ENCODE peak calls at places on chromosomes 4 and X, in eight cellular contexts. One of them, this sample, is unnamed.

GRCh38 chr4:41339812-41340809 is 83.4 kb downstream of the UCHL1 start:
- DNase-seq in stimulated activated CD4-positive, alpha-beta T cell treated with anti-CD3 and anti-CD28 coated beads, Interleukin-12 subunit alpha, Interleukin-12 subunit beta, amount 100 ng/mL, for 24 hours: no peak
- DNase-seq in prostate gland: no peak
- DNase-seq in neural crest cell: peak
- DNase-seq in stimulated activated CD8-positive, alpha-beta memory T cell treated with anti-CD3 and anti-CD28 coated beads, Interleukin-15, amount 100 ng/mL, for 24 hours: no peak
- DNase-seq in NCI-H1105: no peak
- DNase-seq in anterior cingulate cortex: peak
- DNase-seq in NCI-H1436 treated with DMSO at 0.1 percent for 48 hours: no peak
- DNase-seq in this sample: no peak

GRCh38 chrX:37468111-37468739 is 103.2 kb upstream of the LANCL3 start:
- DNase-seq in stimulated activated CD8-positive, alpha-beta memory T cell treated with anti-CD3 and anti-CD28 coated beads, Interleukin-15, amount 100 ng/mL, for 24 hours: no peak
- DNase-seq in stimulated activated CD4-positive, alpha-beta T cell treated with anti-CD3 and anti-CD28 coated beads, Interleukin-12 subunit alpha, Interleukin-12 subunit beta, amount 100 ng/mL, for 24 hours: no peak
- DNase-seq in NCI-H1105: no peak
- DNase-seq in prostate gland: no peak
- DNase-seq in NCI-H1436 treated with DMSO at 0.1 percent for 48 hours: no peak
- DNase-seq in anterior cingulate cortex: no peak
- DNase-seq in neural crest cell: no peak
- DNase-seq in this sample: no peak

GRCh38 chr4:130568746-130569145 is 1472.8 kb downstream of the C4orf33 start:
- DNase-seq in neural crest cell: no peak
- DNase-seq in NCI-H1105: no peak
- DNase-seq in stimulated activated CD8-positive, alpha-beta memory T cell treated with anti-CD3 and anti-CD28 coated beads, Interleukin-15, amount 100 ng/mL, for 24 hours: no peak
- DNase-seq in anterior cingulate cortex: no peak
- DNase-seq in stimulated activated CD4-positive, alpha-beta T cell treated with anti-CD3 and anti-CD28 coated beads, Interleukin-12 subunit alpha, Interleukin-12 subunit beta, amount 100 ng/mL, for 24 hours: no peak
- DNase-seq in prostate gland: no peak
- DNase-seq in NCI-H1436 treated with DMSO at 0.1 percent for 48 hours: no peak
- DNase-seq in this sample: no peak

GRCh38 chr4:101345271-101345595 is 2.1 kb downstream of the PPP3CA start:
- DNase-seq in NCI-H1436 treated with DMSO at 0.1 percent for 48 hours: no peak
- DNase-seq in neural crest cell: no peak
- DNase-seq in stimulated activated CD8-positive, alpha-beta memory T cell treated with anti-CD3 and anti-CD28 coated beads, Interleukin-15, amount 100 ng/mL, for 24 hours: no peak
- DNase-seq in NCI-H1105: no peak
- DNase-seq in prostate gland: peak
- DNase-seq in stimulated activated CD4-positive, alpha-beta T cell treated with anti-CD3 and anti-CD28 coated beads, Interleukin-12 subunit alpha, Interleukin-12 subunit beta, amount 100 ng/mL, for 24 hours: no peak
- DNase-seq in anterior cingulate cortex: no peak
- DNase-seq in this sample: no peak

GRCh38 chrX:150841466-150842197 is 56.8 kb downstream of the CD99L2 start:
- DNase-seq in NCI-H1105: no peak
- DNase-seq in neural crest cell: no peak
- DNase-seq in stimulated activated CD8-positive, alpha-beta memory T cell treated with anti-CD3 and anti-CD28 coated beads, Interleukin-15, amount 100 ng/mL, for 24 hours: no peak
- DNase-seq in stimulated activated CD4-positive, alpha-beta T cell treated with anti-CD3 and anti-CD28 coated beads, Interleukin-12 subunit alpha, Interleukin-12 subunit beta, amount 100 ng/mL, for 24 hours: no peak
- DNase-seq in anterior cingulate cortex: no peak
- DNase-seq in prostate gland: no peak
- DNase-seq in NCI-H1436 treated with DMSO at 0.1 percent for 48 hours: no peak
- DNase-seq in this sample: no peak

GRCh38 chr4:74018771-74019170 is 19.7 kb downstream of the CXCL3 start:
- DNase-seq in anterior cingulate cortex: no peak
- DNase-seq in neural crest cell: no peak
- DNase-seq in stimulated activated CD8-positive, alpha-beta memory T cell treated with anti-CD3 and anti-CD28 coated beads, Interleukin-15, amount 100 ng/mL, for 24 hours: no peak
- DNase-seq in prostate gland: no peak
- DNase-seq in NCI-H1105: no peak
- DNase-seq in NCI-H1436 treated with DMSO at 0.1 percent for 48 hours: no peak
- DNase-seq in stimulated activated CD4-positive, alpha-beta T cell treated with anti-CD3 and anti-CD28 coated beads, Interleukin-12 subunit alpha, Interleukin-12 subunit beta, amount 100 ng/mL, for 24 hours: no peak
- DNase-seq in this sample: no peak

GRCh38 chr4:172726001-172726423 is 442.6 kb upstream of the GALNT7 start:
- DNase-seq in NCI-H1436 treated with DMSO at 0.1 percent for 48 hours: no peak
- DNase-seq in NCI-H1105: no peak
- DNase-seq in prostate gland: no peak
- DNase-seq in anterior cingulate cortex: no peak
- DNase-seq in stimulated activated CD4-positive, alpha-beta T cell treated with anti-CD3 and anti-CD28 coated beads, Interleukin-12 subunit alpha, Interleukin-12 subunit beta, amount 100 ng/mL, for 24 hours: no peak
- DNase-seq in neural crest cell: no peak
- DNase-seq in stimulated activated CD8-positive, alpha-beta memory T cell treated with anti-CD3 and anti-CD28 coated beads, Interleukin-15, amount 100 ng/mL, for 24 hours: no peak
- DNase-seq in this sample: no peak

GRCh38 chr4:42282081-42282901 is 115.0 kb upstream of the SHISA3 start:
- DNase-seq in NCI-H1436 treated with DMSO at 0.1 percent for 48 hours: no peak
- DNase-seq in prostate gland: peak
- DNase-seq in anterior cingulate cortex: peak
- DNase-seq in neural crest cell: peak
- DNase-seq in NCI-H1105: peak
- DNase-seq in stimulated activated CD4-positive, alpha-beta T cell treated with anti-CD3 and anti-CD28 coated beads, Interleukin-12 subunit alpha, Interleukin-12 subunit beta, amount 100 ng/mL, for 24 hours: no peak
- DNase-seq in stimulated activated CD8-positive, alpha-beta memory T cell treated with anti-CD3 and anti-CD28 coated beads, Interleukin-15, amount 100 ng/mL, for 24 hours: no peak
- DNase-seq in this sample: no peak

GRCh38 chr4:170805352-170805751 is 715.6 kb upstream of the AADAT start:
- DNase-seq in prostate gland: no peak
- DNase-seq in stimulated activated CD4-positive, alpha-beta T cell treated with anti-CD3 and anti-CD28 coated beads, Interleukin-12 subunit alpha, Interleukin-12 subunit beta, amount 100 ng/mL, for 24 hours: no peak
- DNase-seq in neural crest cell: no peak
- DNase-seq in anterior cingulate cortex: no peak
- DNase-seq in NCI-H1436 treated with DMSO at 0.1 percent for 48 hours: no peak
- DNase-seq in stimulated activated CD8-positive, alpha-beta memory T cell treated with anti-CD3 and anti-CD28 coated beads, Interleukin-15, amount 100 ng/mL, for 24 hours: no peak
- DNase-seq in NCI-H1105: no peak
- DNase-seq in this sample: no peak

GRCh38 chr4:2296621-2297601 is 35.0 kb upstream of the MXD4 start:
- DNase-seq in anterior cingulate cortex: no peak
- DNase-seq in NCI-H1105: no peak
- DNase-seq in stimulated activated CD8-positive, alpha-beta memory T cell treated with anti-CD3 and anti-CD28 coated beads, Interleukin-15, amount 100 ng/mL, for 24 hours: no peak
- DNase-seq in NCI-H1436 treated with DMSO at 0.1 percent for 48 hours: no peak
- DNase-seq in neural crest cell: no peak
- DNase-seq in stimulated activated CD4-positive, alpha-beta T cell treated with anti-CD3 and anti-CD28 coated beads, Interleukin-12 subunit alpha, Interleukin-12 subunit beta, amount 100 ng/mL, for 24 hours: no peak
- DNase-seq in prostate gland: no peak
- DNase-seq in this sample: no peak

GRCh38 chr4:159977907-159978617 is 875.2 kb downstream of the RAPGEF2 start:
- DNase-seq in stimulated activated CD8-positive, alpha-beta memory T cell treated with anti-CD3 and anti-CD28 coated beads, Interleukin-15, amount 100 ng/mL, for 24 hours: no peak
- DNase-seq in prostate gland: no peak
- DNase-seq in NCI-H1105: no peak
- DNase-seq in NCI-H1436 treated with DMSO at 0.1 percent for 48 hours: no peak
- DNase-seq in anterior cingulate cortex: no peak
- DNase-seq in stimulated activated CD4-positive, alpha-beta T cell treated with anti-CD3 and anti-CD28 coated beads, Interleukin-12 subunit alpha, Interleukin-12 subunit beta, amount 100 ng/mL, for 24 hours: no peak
- DNase-seq in neural crest cell: no peak
- DNase-seq in this sample: no peak

GRCh38 chrX:46325312-46325877 is 219.8 kb downstream of the ZNF674 start:
- DNase-seq in neural crest cell: no peak
- DNase-seq in prostate gland: no peak
- DNase-seq in anterior cingulate cortex: no peak
- DNase-seq in NCI-H1436 treated with DMSO at 0.1 percent for 48 hours: no peak
- DNase-seq in NCI-H1105: no peak
- DNase-seq in stimulated activated CD4-positive, alpha-beta T cell treated with anti-CD3 and anti-CD28 coated beads, Interleukin-12 subunit alpha, Interleukin-12 subunit beta, amount 100 ng/mL, for 24 hours: peak
- DNase-seq in stimulated activated CD8-positive, alpha-beta memory T cell treated with anti-CD3 and anti-CD28 coated beads, Interleukin-15, amount 100 ng/mL, for 24 hours: peak
- DNase-seq in this sample: no peak

GRCh38 chr4:122117743-122118142 is 34.4 kb upstream of the BLTP1 start:
- DNase-seq in stimulated activated CD4-positive, alpha-beta T cell treated with anti-CD3 and anti-CD28 coated beads, Interleukin-12 subunit alpha, Interleukin-12 subunit beta, amount 100 ng/mL, for 24 hours: no peak
- DNase-seq in stimulated activated CD8-positive, alpha-beta memory T cell treated with anti-CD3 and anti-CD28 coated beads, Interleukin-15, amount 100 ng/mL, for 24 hours: no peak
- DNase-seq in anterior cingulate cortex: no peak
- DNase-seq in prostate gland: no peak
- DNase-seq in neural crest cell: no peak
- DNase-seq in NCI-H1105: no peak
- DNase-seq in NCI-H1436 treated with DMSO at 0.1 percent for 48 hours: no peak
- DNase-seq in this sample: no peak

GRCh38 chr4:114606240-114606639 is 7.6 kb downstream of the UGT8 start:
- DNase-seq in stimulated activated CD8-positive, alpha-beta memory T cell treated with anti-CD3 and anti-CD28 coated beads, Interleukin-15, amount 100 ng/mL, for 24 hours: no peak
- DNase-seq in NCI-H1105: peak
- DNase-seq in neural crest cell: no peak
- DNase-seq in stimulated activated CD4-positive, alpha-beta T cell treated with anti-CD3 and anti-CD28 coated beads, Interleukin-12 subunit alpha, Interleukin-12 subunit beta, amount 100 ng/mL, for 24 hours: no peak
- DNase-seq in anterior cingulate cortex: no peak
- DNase-seq in NCI-H1436 treated with DMSO at 0.1 percent for 48 hours: no peak
- DNase-seq in prostate gland: no peak
- DNase-seq in this sample: peak

GRCh38 chr4:77263247-77263646 is 106.2 kb downstream of the CCNG2 start:
- DNase-seq in anterior cingulate cortex: no peak
- DNase-seq in stimulated activated CD8-positive, alpha-beta memory T cell treated with anti-CD3 and anti-CD28 coated beads, Interleukin-15, amount 100 ng/mL, for 24 hours: no peak
- DNase-seq in prostate gland: no peak
- DNase-seq in NCI-H1105: no peak
- DNase-seq in NCI-H1436 treated with DMSO at 0.1 percent for 48 hours: no peak
- DNase-seq in stimulated activated CD4-positive, alpha-beta T cell treated with anti-CD3 and anti-CD28 coated beads, Interleukin-12 subunit alpha, Interleukin-12 subunit beta, amount 100 ng/mL, for 24 hours: no peak
- DNase-seq in neural crest cell: no peak
- DNase-seq in this sample: no peak

GRCh38 chr4:57575465-57575864 is 465.3 kb upstream of the IGFBP7 start:
- DNase-seq in prostate gland: no peak
- DNase-seq in NCI-H1105: no peak
- DNase-seq in neural crest cell: no peak
- DNase-seq in NCI-H1436 treated with DMSO at 0.1 percent for 48 hours: no peak
- DNase-seq in stimulated activated CD8-positive, alpha-beta memory T cell treated with anti-CD3 and anti-CD28 coated beads, Interleukin-15, amount 100 ng/mL, for 24 hours: no peak
- DNase-seq in anterior cingulate cortex: no peak
- DNase-seq in stimulated activated CD4-positive, alpha-beta T cell treated with anti-CD3 and anti-CD28 coated beads, Interleukin-12 subunit alpha, Interleukin-12 subunit beta, amount 100 ng/mL, for 24 hours: no peak
- DNase-seq in this sample: no peak

GRCh38 chr4:173415092-173415491 is 16.2 kb upstream of the SCRG1 start:
- DNase-seq in neural crest cell: no peak
- DNase-seq in stimulated activated CD4-positive, alpha-beta T cell treated with anti-CD3 and anti-CD28 coated beads, Interleukin-12 subunit alpha, Interleukin-12 subunit beta, amount 100 ng/mL, for 24 hours: no peak
- DNase-seq in anterior cingulate cortex: no peak
- DNase-seq in stimulated activated CD8-positive, alpha-beta memory T cell treated with anti-CD3 and anti-CD28 coated beads, Interleukin-15, amount 100 ng/mL, for 24 hours: no peak
- DNase-seq in NCI-H1105: no peak
- DNase-seq in NCI-H1436 treated with DMSO at 0.1 percent for 48 hours: no peak
- DNase-seq in prostate gland: no peak
- DNase-seq in this sample: no peak

GRCh38 chrX:155747520-155747919 is 133.6 kb upstream of the VAMP7 start:
- DNase-seq in anterior cingulate cortex: no peak
- DNase-seq in stimulated activated CD8-positive, alpha-beta memory T cell treated with anti-CD3 and anti-CD28 coated beads, Interleukin-15, amount 100 ng/mL, for 24 hours: no peak
- DNase-seq in neural crest cell: no peak
- DNase-seq in NCI-H1436 treated with DMSO at 0.1 percent for 48 hours: peak
- DNase-seq in NCI-H1105: peak
- DNase-seq in prostate gland: no peak
- DNase-seq in stimulated activated CD4-positive, alpha-beta T cell treated with anti-CD3 and anti-CD28 coated beads, Interleukin-12 subunit alpha, Interleukin-12 subunit beta, amount 100 ng/mL, for 24 hours: no peak
- DNase-seq in this sample: no peak

GRCh38 chr4:25457053-25457715 is 80.1 kb downstream of the ANAPC4 start:
- DNase-seq in NCI-H1105: no peak
- DNase-seq in stimulated activated CD8-positive, alpha-beta memory T cell treated with anti-CD3 and anti-CD28 coated beads, Interleukin-15, amount 100 ng/mL, for 24 hours: no peak
- DNase-seq in prostate gland: no peak
- DNase-seq in neural crest cell: no peak
- DNase-seq in anterior cingulate cortex: no peak
- DNase-seq in stimulated activated CD4-positive, alpha-beta T cell treated with anti-CD3 and anti-CD28 coated beads, Interleukin-12 subunit alpha, Interleukin-12 subunit beta, amount 100 ng/mL, for 24 hours: no peak
- DNase-seq in NCI-H1436 treated with DMSO at 0.1 percent for 48 hours: no peak
- DNase-seq in this sample: no peak

GRCh38 chr4:18980516-18981233 is 959.1 kb upstream of the LCORL start:
- DNase-seq in NCI-H1436 treated with DMSO at 0.1 percent for 48 hours: no peak
- DNase-seq in neural crest cell: no peak
- DNase-seq in stimulated activated CD4-positive, alpha-beta T cell treated with anti-CD3 and anti-CD28 coated beads, Interleukin-12 subunit alpha, Interleukin-12 subunit beta, amount 100 ng/mL, for 24 hours: no peak
- DNase-seq in prostate gland: no peak
- DNase-seq in stimulated activated CD8-positive, alpha-beta memory T cell treated with anti-CD3 and anti-CD28 coated beads, Interleukin-15, amount 100 ng/mL, for 24 hours: no peak
- DNase-seq in anterior cingulate cortex: no peak
- DNase-seq in NCI-H1105: no peak
- DNase-seq in this sample: no peak

GRCh38 chrX:40273356-40274050 is 175.7 kb upstream of the BCOR start:
- DNase-seq in stimulated activated CD4-positive, alpha-beta T cell treated with anti-CD3 and anti-CD28 coated beads, Interleukin-12 subunit alpha, Interleukin-12 subunit beta, amount 100 ng/mL, for 24 hours: no peak
- DNase-seq in NCI-H1436 treated with DMSO at 0.1 percent for 48 hours: no peak
- DNase-seq in anterior cingulate cortex: peak
- DNase-seq in prostate gland: no peak
- DNase-seq in stimulated activated CD8-positive, alpha-beta memory T cell treated with anti-CD3 and anti-CD28 coated beads, Interleukin-15, amount 100 ng/mL, for 24 hours: no peak
- DNase-seq in NCI-H1105: no peak
- DNase-seq in neural crest cell: no peak
- DNase-seq in this sample: no peak

GRCh38 chrX:9767375-9767774 is 1.7 kb upstream of the GPR143 start:
- DNase-seq in NCI-H1105: no peak
- DNase-seq in anterior cingulate cortex: no peak
- DNase-seq in NCI-H1436 treated with DMSO at 0.1 percent for 48 hours: peak
- DNase-seq in neural crest cell: no peak
- DNase-seq in stimulated activated CD4-positive, alpha-beta T cell treated with anti-CD3 and anti-CD28 coated beads, Interleukin-12 subunit alpha, Interleukin-12 subunit beta, amount 100 ng/mL, for 24 hours: no peak
- DNase-seq in stimulated activated CD8-positive, alpha-beta memory T cell treated with anti-CD3 and anti-CD28 coated beads, Interleukin-15, amount 100 ng/mL, for 24 hours: no peak
- DNase-seq in prostate gland: no peak
- DNase-seq in this sample: no peak

GRCh38 chrX:11591712-11592351 is 73.9 kb downstream of the ARHGAP6 start:
- DNase-seq in NCI-H1105: no peak
- DNase-seq in prostate gland: no peak
- DNase-seq in neural crest cell: no peak
- DNase-seq in NCI-H1436 treated with DMSO at 0.1 percent for 48 hours: no peak
- DNase-seq in stimulated activated CD4-positive, alpha-beta T cell treated with anti-CD3 and anti-CD28 coated beads, Interleukin-12 subunit alpha, Interleukin-12 subunit beta, amount 100 ng/mL, for 24 hours: no peak
- DNase-seq in stimulated activated CD8-positive, alpha-beta memory T cell treated with anti-CD3 and anti-CD28 coated beads, Interleukin-15, amount 100 ng/mL, for 24 hours: no peak
- DNase-seq in anterior cingulate cortex: no peak
- DNase-seq in this sample: no peak

GRCh38 chrX:54808109-54808604 is 612 bp downstream of the MAGED2 start:
- DNase-seq in stimulated activated CD8-positive, alpha-beta memory T cell treated with anti-CD3 and anti-CD28 coated beads, Interleukin-15, amount 100 ng/mL, for 24 hours: peak
- DNase-seq in stimulated activated CD4-positive, alpha-beta T cell treated with anti-CD3 and anti-CD28 coated beads, Interleukin-12 subunit alpha, Interleukin-12 subunit beta, amount 100 ng/mL, for 24 hours: peak
- DNase-seq in prostate gland: peak
- DNase-seq in anterior cingulate cortex: peak
- DNase-seq in NCI-H1105: peak
- DNase-seq in NCI-H1436 treated with DMSO at 0.1 percent for 48 hours: peak
- DNase-seq in neural crest cell: peak
- DNase-seq in this sample: no peak

GRCh38 chrX:139224953-139225665 is 305.4 kb upstream of the F9 start:
- DNase-seq in stimulated activated CD4-positive, alpha-beta T cell treated with anti-CD3 and anti-CD28 coated beads, Interleukin-12 subunit alpha, Interleukin-12 subunit beta, amount 100 ng/mL, for 24 hours: no peak
- DNase-seq in neural crest cell: no peak
- DNase-seq in stimulated activated CD8-positive, alpha-beta memory T cell treated with anti-CD3 and anti-CD28 coated beads, Interleukin-15, amount 100 ng/mL, for 24 hours: no peak
- DNase-seq in NCI-H1105: no peak
- DNase-seq in anterior cingulate cortex: no peak
- DNase-seq in prostate gland: no peak
- DNase-seq in NCI-H1436 treated with DMSO at 0.1 percent for 48 hours: no peak
- DNase-seq in this sample: no peak

GRCh38 chr4:107719211-107719926 is 665 bp downstream of the PAPSS1 start:
- DNase-seq in neural crest cell: no peak
- DNase-seq in prostate gland: peak
- DNase-seq in NCI-H1436 treated with DMSO at 0.1 percent for 48 hours: no peak
- DNase-seq in NCI-H1105: no peak
- DNase-seq in anterior cingulate cortex: no peak
- DNase-seq in stimulated activated CD4-positive, alpha-beta T cell treated with anti-CD3 and anti-CD28 coated beads, Interleukin-12 subunit alpha, Interleukin-12 subunit beta, amount 100 ng/mL, for 24 hours: peak
- DNase-seq in stimulated activated CD8-positive, alpha-beta memory T cell treated with anti-CD3 and anti-CD28 coated beads, Interleukin-15, amount 100 ng/mL, for 24 hours: no peak
- DNase-seq in this sample: no peak

GRCh38 chr4:57094482-57095223 is 15.5 kb downstream of the IGFBP7 start:
- DNase-seq in stimulated activated CD4-positive, alpha-beta T cell treated with anti-CD3 and anti-CD28 coated beads, Interleukin-12 subunit alpha, Interleukin-12 subunit beta, amount 100 ng/mL, for 24 hours: no peak
- DNase-seq in anterior cingulate cortex: no peak
- DNase-seq in prostate gland: no peak
- DNase-seq in NCI-H1436 treated with DMSO at 0.1 percent for 48 hours: no peak
- DNase-seq in neural crest cell: no peak
- DNase-seq in NCI-H1105: no peak
- DNase-seq in stimulated activated CD8-positive, alpha-beta memory T cell treated with anti-CD3 and anti-CD28 coated beads, Interleukin-15, amount 100 ng/mL, for 24 hours: no peak
- DNase-seq in this sample: no peak

GRCh38 chr4:146340798-146341197 is 126.5 kb downstream of the REELD1 start:
- DNase-seq in anterior cingulate cortex: no peak
- DNase-seq in stimulated activated CD4-positive, alpha-beta T cell treated with anti-CD3 and anti-CD28 coated beads, Interleukin-12 subunit alpha, Interleukin-12 subunit beta, amount 100 ng/mL, for 24 hours: no peak
- DNase-seq in NCI-H1105: no peak
- DNase-seq in neural crest cell: no peak
- DNase-seq in prostate gland: no peak
- DNase-seq in stimulated activated CD8-positive, alpha-beta memory T cell treated with anti-CD3 and anti-CD28 coated beads, Interleukin-15, amount 100 ng/mL, for 24 hours: no peak
- DNase-seq in NCI-H1436 treated with DMSO at 0.1 percent for 48 hours: no peak
- DNase-seq in this sample: no peak

GRCh38 chr4:31390849-31391248 is 670.7 kb downstream of the PCDH7 start:
- DNase-seq in prostate gland: no peak
- DNase-seq in anterior cingulate cortex: no peak
- DNase-seq in neural crest cell: no peak
- DNase-seq in NCI-H1436 treated with DMSO at 0.1 percent for 48 hours: no peak
- DNase-seq in stimulated activated CD8-positive, alpha-beta memory T cell treated with anti-CD3 and anti-CD28 coated beads, Interleukin-15, amount 100 ng/mL, for 24 hours: no peak
- DNase-seq in NCI-H1105: no peak
- DNase-seq in stimulated activated CD4-positive, alpha-beta T cell treated with anti-CD3 and anti-CD28 coated beads, Interleukin-12 subunit alpha, Interleukin-12 subunit beta, amount 100 ng/mL, for 24 hours: no peak
- DNase-seq in this sample: no peak

GRCh38 chr4:168070903-168071302 is 21.4 kb upstream of the ANXA10 start:
- DNase-seq in stimulated activated CD8-positive, alpha-beta memory T cell treated with anti-CD3 and anti-CD28 coated beads, Interleukin-15, amount 100 ng/mL, for 24 hours: no peak
- DNase-seq in stimulated activated CD4-positive, alpha-beta T cell treated with anti-CD3 and anti-CD28 coated beads, Interleukin-12 subunit alpha, Interleukin-12 subunit beta, amount 100 ng/mL, for 24 hours: no peak
- DNase-seq in prostate gland: no peak
- DNase-seq in neural crest cell: no peak
- DNase-seq in anterior cingulate cortex: no peak
- DNase-seq in NCI-H1436 treated with DMSO at 0.1 percent for 48 hours: no peak
- DNase-seq in NCI-H1105: no peak
- DNase-seq in this sample: no peak

GRCh38 chrX:24526616-24527015 is 61.5 kb downstream of the PDK3 start:
- DNase-seq in NCI-H1436 treated with DMSO at 0.1 percent for 48 hours: no peak
- DNase-seq in stimulated activated CD8-positive, alpha-beta memory T cell treated with anti-CD3 and anti-CD28 coated beads, Interleukin-15, amount 100 ng/mL, for 24 hours: no peak
- DNase-seq in anterior cingulate cortex: no peak
- DNase-seq in neural crest cell: no peak
- DNase-seq in NCI-H1105: no peak
- DNase-seq in prostate gland: no peak
- DNase-seq in stimulated activated CD4-positive, alpha-beta T cell treated with anti-CD3 and anti-CD28 coated beads, Interleukin-12 subunit alpha, Interleukin-12 subunit beta, amount 100 ng/mL, for 24 hours: no peak
- DNase-seq in this sample: no peak

GRCh38 chrX:110315541-110315940 is 2.3 kb downstream of the AMMECR1 start:
- DNase-seq in neural crest cell: no peak
- DNase-seq in NCI-H1105: no peak
- DNase-seq in NCI-H1436 treated with DMSO at 0.1 percent for 48 hours: no peak
- DNase-seq in stimulated activated CD8-positive, alpha-beta memory T cell treated with anti-CD3 and anti-CD28 coated beads, Interleukin-15, amount 100 ng/mL, for 24 hours: no peak
- DNase-seq in prostate gland: no peak
- DNase-seq in anterior cingulate cortex: no peak
- DNase-seq in stimulated activated CD4-positive, alpha-beta T cell treated with anti-CD3 and anti-CD28 coated beads, Interleukin-12 subunit alpha, Interleukin-12 subunit beta, amount 100 ng/mL, for 24 hours: no peak
- DNase-seq in this sample: no peak

GRCh38 chr4:121711263-121712000 is 14.7 kb upstream of the ANXA5 start:
- DNase-seq in anterior cingulate cortex: peak
- DNase-seq in NCI-H1436 treated with DMSO at 0.1 percent for 48 hours: no peak
- DNase-seq in neural crest cell: peak
- DNase-seq in stimulated activated CD4-positive, alpha-beta T cell treated with anti-CD3 and anti-CD28 coated beads, Interleukin-12 subunit alpha, Interleukin-12 subunit beta, amount 100 ng/mL, for 24 hours: peak
- DNase-seq in prostate gland: peak
- DNase-seq in stimulated activated CD8-positive, alpha-beta memory T cell treated with anti-CD3 and anti-CD28 coated beads, Interleukin-15, amount 100 ng/mL, for 24 hours: no peak
- DNase-seq in NCI-H1105: no peak
- DNase-seq in this sample: peak

GRCh38 chr4:4430492-4431195 is 43.7 kb downstream of the NSG1 start:
- DNase-seq in prostate gland: peak
- DNase-seq in anterior cingulate cortex: no peak
- DNase-seq in stimulated activated CD8-positive, alpha-beta memory T cell treated with anti-CD3 and anti-CD28 coated beads, Interleukin-15, amount 100 ng/mL, for 24 hours: no peak
- DNase-seq in neural crest cell: peak
- DNase-seq in NCI-H1105: peak
- DNase-seq in stimulated activated CD4-positive, alpha-beta T cell treated with anti-CD3 and anti-CD28 coated beads, Interleukin-12 subunit alpha, Interleukin-12 subunit beta, amount 100 ng/mL, for 24 hours: peak
- DNase-seq in NCI-H1436 treated with DMSO at 0.1 percent for 48 hours: no peak
- DNase-seq in this sample: peak